ENCODE peak calls at places on chromosomes 16 and 17, in seven cellular contexts. Q, K, R, S, Y, G and U are unnamed samples.
A peak's percentile ranks its signal among the peaks of the same experiment; 100 is the strongest.

GRCh38 chr17:8946476-8946875 is 19.0 kb downstream of the PIK3R5 start:
- DNase-seq in Q (no peak), K (no peak), R (no peak), S (no peak), Y (no peak), G (no peak), U (no peak)

GRCh38 chr17:78168906-78169793 is 769 bp downstream of the SYNGR2 start:
- DNase-seq in Q (no peak), K (peak; percentile 41), R (peak; percentile 82), S (peak; percentile 83), Y (peak; percentile 67), G (no peak), U (peak; percentile 84)

GRCh38 chr17:77555741-77556291 is 402.7 kb upstream of the TNRC6C start:
- DNase-seq in Q (no peak), K (no peak), R (peak; percentile 56), S (no peak), Y (no peak), G (peak; percentile 83), U (peak; percentile 95)

GRCh38 chr16:25184771-25185170 is 32.0 kb upstream of the AQP8 start:
- DNase-seq in Q (no peak), K (no peak), R (no peak), S (no peak), Y (no peak), G (no peak), U (no peak)

GRCh38 chr17:40095944-40096791 is 4.2 kb downstream of the NR1D1 start:
- DNase-seq in Q (peak; percentile 40), K (peak; percentile 58), R (no peak), S (peak; percentile 98), Y (peak; percentile 61), G (no peak), U (peak; percentile 37)

GRCh38 chr16:67926181-67926742 is 5.4 kb downstream of the CTRL start:
- DNase-seq in Q (no peak), K (no peak), R (no peak), S (no peak), Y (no peak), G (no peak), U (peak; percentile 47)

GRCh38 chr17:57668332-57668731 is 76.8 kb downstream of the CCDC182 start:
- DNase-seq in Q (no peak), K (no peak), R (no peak), S (no peak), Y (no peak), G (no peak), U (no peak)

GRCh38 chr17:53426505-53426904 is 396.2 kb upstream of the KIF2B start:
- DNase-seq in Q (no peak), K (no peak), R (no peak), S (no peak), Y (no peak), G (no peak), U (no peak)

GRCh38 chr16:75758215-75758614 is 31.9 kb upstream of the CPHXL start:
- DNase-seq in Q (no peak), K (no peak), R (no peak), S (peak; percentile 20), Y (no peak), G (no peak), U (no peak)

GRCh38 chr17:60968266-60968665 is 290.6 kb downstream of the BCAS3 start:
- DNase-seq in Q (no peak), K (no peak), R (no peak), S (no peak), Y (no peak), G (no peak), U (no peak)

GRCh38 chr16:11168386-11169065 is 87.5 kb downstream of the SOCS1 start:
- DNase-seq in Q (no peak), K (no peak), R (no peak), S (no peak), Y (no peak), G (no peak), U (no peak)

GRCh38 chr16:28204622-28205021 is 7.1 kb downstream of the XPO6 start:
- DNase-seq in Q (no peak), K (no peak), R (no peak), S (no peak), Y (no peak), G (no peak), U (no peak)

GRCh38 chr16:70380205-70380918 is 33.7 kb downstream of the DDX19A start:
- DNase-seq in Q (peak; percentile 49), K (no peak), R (peak; percentile 51), S (peak; percentile 79), Y (peak; percentile 24), G (no peak), U (peak; percentile 55)

GRCh38 chr16:19410435-19411153 is 7.1 kb upstream of the TMC5 start:
- DNase-seq in Q (no peak), K (peak; percentile 18), R (peak; percentile 91), S (peak; percentile 21), Y (no peak), G (peak; percentile 32), U (peak; percentile 65)

GRCh38 chr16:23679274-23679985 is 741 bp downstream of the PLK1 start:
- DNase-seq in Q (no peak), K (no peak), R (peak; percentile 68), S (peak; percentile 57), Y (no peak), G (peak; percentile 3), U (no peak)

GRCh38 chr17:40841246-40841645 is 18.8 kb upstream of the KRT10 start:
- DNase-seq in Q (no peak), K (no peak), R (no peak), S (no peak), Y (no peak), G (no peak), U (no peak)

GRCh38 chr17:80640379-80641071 is 95.9 kb downstream of the RPTOR start:
- DNase-seq in Q (no peak), K (no peak), R (no peak), S (peak; percentile 12), Y (no peak), G (no peak), U (no peak)

GRCh38 chr17:15398291-15398690 is 56.9 kb upstream of the TEKT3 start:
- DNase-seq in Q (no peak), K (no peak), R (no peak), S (no peak), Y (no peak), G (no peak), U (no peak)

GRCh38 chr17:43389022-43389947 is 9.5 kb upstream of the ARL4D start:
- DNase-seq in Q (peak; percentile 40), K (peak; percentile 64), R (peak; percentile 88), S (peak; percentile 87), Y (peak; percentile 71), G (peak; percentile 82), U (peak; percentile 87)

GRCh38 chr17:65220732-65221131 is 83.6 kb downstream of the RGS9 start:
- DNase-seq in Q (no peak), K (no peak), R (no peak), S (no peak), Y (no peak), G (no peak), U (no peak)

GRCh38 chr16:13936596-13937081 is 16.7 kb downstream of the ERCC4 start:
- DNase-seq in Q (no peak), K (no peak), R (no peak), S (no peak), Y (no peak), G (no peak), U (peak; percentile 15)

GRCh38 chr17:43880420-43880991 is 26.8 kb downstream of the MPP2 start:
- DNase-seq in Q (no peak), K (no peak), R (peak; percentile 70), S (peak; percentile 42), Y (no peak), G (peak; percentile 36), U (peak; percentile 94)

GRCh38 chr16:49094471-49094870 is 187.2 kb downstream of the CBLN1 start:
- DNase-seq in Q (no peak), K (no peak), R (no peak), S (no peak), Y (no peak), G (no peak), U (no peak)

GRCh38 chr16:49824600-49824999 is 31.3 kb downstream of the ZNF423 start:
- DNase-seq in Q (no peak), K (no peak), R (no peak), S (no peak), Y (no peak), G (no peak), U (no peak)

GRCh38 chr17:6668727-6669425 is 17.3 kb downstream of the C17orf100 start:
- DNase-seq in Q (no peak), K (no peak), R (no peak), S (no peak), Y (no peak), G (no peak), U (no peak)

GRCh38 chr16:67312450-67313118 is 14.0 kb downstream of the KCTD19 start:
- DNase-seq in Q (no peak), K (no peak), R (peak; percentile 39), S (no peak), Y (no peak), G (no peak), U (no peak)

GRCh38 chr16:82713778-82714177 is 87.0 kb downstream of the CDH13 start:
- DNase-seq in Q (no peak), K (no peak), R (no peak), S (no peak), Y (no peak), G (no peak), U (no peak)

GRCh38 chr16:84751947-84752346 is 52.1 kb downstream of the USP10 start:
- DNase-seq in Q (no peak), K (no peak), R (no peak), S (peak; percentile 86), Y (no peak), G (no peak), U (no peak)

GRCh38 chr17:42846594-42847280 is 2.4 kb downstream of the AOC2 start:
- DNase-seq in Q (no peak), K (no peak), R (no peak), S (no peak), Y (no peak), G (no peak), U (no peak)

GRCh38 chr16:5041604-5042133 is 7.9 kb upstream of the NAGPA start:
- DNase-seq in Q (no peak), K (no peak), R (no peak), S (peak; percentile 91), Y (no peak), G (no peak), U (peak; percentile 38)

GRCh38 chr17:74117087-74117486 is 86.4 kb upstream of the RPL38 start:
- DNase-seq in Q (no peak), K (no peak), R (no peak), S (no peak), Y (no peak), G (no peak), U (no peak)

GRCh38 chr16:76787394-76787793 is 403.6 kb upstream of the MON1B start:
- DNase-seq in Q (no peak), K (no peak), R (no peak), S (no peak), Y (no peak), G (no peak), U (no peak)

GRCh38 chr17:50328926-50329325 is 17.0 kb upstream of the XYLT2 start:
- DNase-seq in Q (no peak), K (no peak), R (no peak), S (no peak), Y (no peak), G (no peak), U (no peak)

GRCh38 chr16:11668590-11669379 is 530 bp downstream of the SNN start:
- DNase-seq in Q (no peak), K (peak; percentile 48), R (no peak), S (no peak), Y (no peak), G (no peak), U (peak; percentile 29)

GRCh38 chr16:66166451-66166850 is 200.0 kb upstream of the CDH5 start:
- DNase-seq in Q (no peak), K (no peak), R (no peak), S (no peak), Y (no peak), G (no peak), U (no peak)